ENCODE peak calls at places on chromosomes 13 and 19, in six cellular contexts. O, Y, I, N, X and V are unnamed samples.

GRCh38 chr19:13036366-13036976 is 41.2 kb downstream of the NFIX start:
- DNase-seq in N (no peak), O (no peak), I (peak), Y (no peak), X (no peak), V (no peak)

GRCh38 chr13:90321281-90321931 is 1026.1 kb upstream of the MIR17HG start:
- DNase-seq in I (no peak), X (no peak), N (no peak), O (peak), Y (no peak), V (no peak)

GRCh38 chr19:511101-511841 is 4.0 kb downstream of the TPGS1 start:
- DNase-seq in Y (no peak), X (peak), I (peak), O (no peak), N (peak), V (peak)

GRCh38 chr19:5345895-5346386 is 5.3 kb upstream of the PTPRS start:
- DNase-seq in O (no peak), N (no peak), Y (no peak), I (peak), X (no peak), V (no peak)

GRCh38 chr19:37218592-37218935 is 550 bp downstream of the ZNF383 start:
- DNase-seq in X (no peak), Y (no peak), I (no peak), O (no peak), N (peak), V (no peak)

GRCh38 chr19:5953680-5954213 is 24.2 kb downstream of the RANBP3 start:
- DNase-seq in I (no peak), Y (no peak), X (no peak), N (no peak), O (no peak), V (no peak)

GRCh38 chr19:21587117-21587461 is 81.7 kb downstream of the ZNF429 start:
- DNase-seq in Y (no peak), O (no peak), N (no peak), X (no peak), I (peak), V (no peak)

GRCh38 chr19:36577271-36577996 is 4.3 kb upstream of the ZNF529 start:
- DNase-seq in O (no peak), Y (no peak), X (no peak), I (peak), N (no peak), V (no peak)

GRCh38 chr13:68697551-68697950 is 1410.1 kb upstream of the ATXN8OS start:
- DNase-seq in O (no peak), X (no peak), I (no peak), Y (no peak), N (no peak), V (no peak)

GRCh38 chr19:8204961-8205360 is 4.2 kb upstream of the CERS4 start:
- DNase-seq in N (no peak), O (no peak), X (peak), I (no peak), Y (no peak), V (no peak)

GRCh38 chr19:18091217-18091608 is 4.5 kb upstream of the IL12RB1 start:
- DNase-seq in I (no peak), O (no peak), N (peak), Y (no peak), X (no peak), V (no peak)

GRCh38 chr13:46544208-46544607 is 8.8 kb upstream of the LRCH1 start:
- DNase-seq in Y (no peak), I (no peak), X (no peak), N (no peak), O (no peak), V (no peak)

GRCh38 chr19:42422576-42423461 is 4.4 kb downstream of the LIPE start:
- DNase-seq in N (no peak), Y (no peak), X (peak), I (peak), O (no peak), V (peak)

GRCh38 chr13:102261809-102262208 is 140.0 kb downstream of the FGF14 start:
- DNase-seq in X (no peak), N (no peak), O (no peak), I (no peak), Y (no peak), V (no peak)

GRCh38 chr13:102273111-102273510 is 128.7 kb downstream of the FGF14 start:
- DNase-seq in X (no peak), N (no peak), Y (no peak), I (no peak), O (no peak), V (no peak)

GRCh38 chr13:102267191-102267590 is 134.7 kb downstream of the FGF14 start:
- DNase-seq in Y (no peak), I (no peak), N (no peak), O (no peak), X (no peak), V (no peak)
- H3K27ac ChIP-seq in Y (no peak), I (no peak), N (no peak), O (no peak), X (no peak), V (no peak)

DNA sequence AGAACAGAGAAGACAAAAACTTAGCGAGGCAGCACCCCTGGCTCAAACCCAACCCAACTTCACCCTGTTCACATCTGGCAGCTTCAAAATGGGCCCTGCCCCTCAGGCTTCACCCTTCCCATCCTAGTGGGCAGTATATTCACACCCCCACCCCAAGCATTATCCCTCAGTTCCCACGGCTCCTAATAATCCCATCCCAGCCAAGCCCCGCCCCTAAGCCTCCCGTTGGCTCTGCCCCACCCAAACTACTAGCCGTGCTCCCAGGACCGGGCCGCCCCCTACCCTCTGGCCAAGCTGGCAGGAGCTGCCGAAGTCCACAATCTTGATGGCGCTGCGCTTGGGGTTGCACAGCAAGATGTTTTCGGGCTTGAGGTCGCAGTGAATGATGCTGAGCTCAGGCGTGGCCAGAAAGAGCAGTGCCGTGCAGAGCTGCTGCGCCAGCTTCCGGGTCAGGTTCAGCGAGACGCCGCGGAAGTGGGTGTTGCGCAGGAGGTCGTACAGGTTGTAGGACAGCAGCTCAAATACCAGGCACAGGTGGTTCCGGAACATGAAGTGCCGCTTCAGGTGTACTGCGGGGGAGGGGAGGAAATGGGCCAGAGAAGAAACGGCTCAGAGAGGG is 5.8 kb downstream of the DYRK1B start:
- DNase-seq in I (no peak), X (no peak), N (no peak), Y (no peak), O (no peak), V (no peak)
- H3K27ac ChIP-seq in I (no peak), X (no peak), N (no peak), Y (no peak), O (no peak), V (no peak)

GRCh38 chr19:46732966-46733692 is 12.7 kb upstream of the FKRP start:
- DNase-seq in I (no peak), N (no peak), X (no peak), Y (peak), O (no peak), V (no peak)
- H3K27ac ChIP-seq in I (no peak), N (peak), X (no peak), Y (no peak), O (no peak), V (peak)

GRCh38 chr19:49188626-49189200 is 31.1 kb downstream of the TRPM4 start:
- DNase-seq in X (peak), Y (no peak), I (no peak), O (no peak), N (no peak), V (no peak)
- H3K27ac ChIP-seq in X (no peak), Y (no peak), I (no peak), O (no peak), N (no peak), V (no peak)

GRCh38 chr19:50889638-50890037 is 16.4 kb downstream of the KLK2 start:
- DNase-seq in X (no peak), O (no peak), Y (no peak), I (no peak), N (no peak), V (no peak)

GRCh38 chr19:50893047-50893737 is 18.0 kb downstream of the KLK4 start:
- DNase-seq in Y (no peak), N (no peak), O (no peak), X (no peak), I (peak), V (no peak)

GRCh38 chr19:50894478-50895356 is 16.5 kb downstream of the KLK4 start:
- DNase-seq in I (no peak), X (no peak), Y (no peak), O (no peak), N (no peak), V (no peak)

GRCh38 chr19:50891253-50891625 is 18.0 kb downstream of the KLK2 start:
- DNase-seq in O (no peak), Y (no peak), X (no peak), I (no peak), N (no peak), V (no peak)

GRCh38 chr19:50890422-50891252 is 17.4 kb downstream of the KLK2 start:
- DNase-seq in X (no peak), I (no peak), O (no peak), N (no peak), Y (peak), V (no peak)
- H3K27ac ChIP-seq in X (no peak), I (no peak), O (no peak), N (no peak), Y (no peak), V (no peak)

GRCh38 chr13:36325912-36326311 is 20.3 kb downstream of the SPART start:
- DNase-seq in O (no peak), N (no peak), X (peak), I (peak), Y (no peak), V (no peak)
- H3K27ac ChIP-seq in O (no peak), N (no peak), X (peak), I (peak), Y (no peak), V (no peak)

GRCh38 chr13:95588721-95589120 is 36.2 kb downstream of the CLDN10 start:
- DNase-seq in N (no peak), Y (no peak), I (no peak), O (no peak), X (no peak), V (no peak)
- H3K27ac ChIP-seq in N (no peak), Y (no peak), I (no peak), O (no peak), X (no peak), V (no peak)